ENCODE peak calls at places on chromosomes 1 and 21, in five cellular contexts. L is HCT116; Z is Peyer's patch; J is fibroblast of lung; W is CD8-positive, alpha-beta T cell. M is an unnamed sample. For H3K4me1 and H3K9me3, the result is how much of the 10 kb centered on the place peaks cover.

GRCh38 chr1:47211796-47212269 is 20.2 kb downstream of the TAL1 start:
- DNase-seq in L (no peak), Z (no peak), J (no peak), W (no peak), M (no peak)

GRCh38 chr1:32178380-32179192 is 889 bp upstream of the TXLNA start:
- DNase-seq in J (no peak), W (no peak), L (no peak), Z (no peak), M (no peak)

GRCh38 chr21:45570826-45571601 is 28.8 kb upstream of the SLC19A1 start:
- DNase-seq in L (no peak), W (no peak), Z (no peak), J (peak), M (no peak)

GRCh38 chr1:192709544-192709943 is 73.6 kb downstream of the RGS13 start:
- DNase-seq in J (peak), L (no peak), W (no peak), Z (no peak), M (no peak)

GRCh38 chr1:227892930-227893695 is 54.6 kb downstream of the WNT9A start:
- DNase-seq in J (no peak), W (no peak), Z (peak), L (no peak), M (no peak)

GRCh38 chr1:185401019-185401418 is 84.0 kb upstream of the IVNS1ABP start:
- DNase-seq in W (no peak), L (no peak), J (peak), Z (no peak), M (no peak)

GRCh38 chr1:211601159-211601558 is 22.2 kb upstream of the SLC30A1 start:
- DNase-seq in Z (no peak), W (no peak), J (no peak), L (no peak), M (no peak)

GRCh38 chr21:37868896-37869295 is 47.4 kb downstream of the KCNJ6 start:
- DNase-seq in L (no peak), W (no peak), J (peak), Z (no peak), M (no peak)

GRCh38 chr21:45818276-45818903 is 163.2 kb upstream of the COL6A1 start:
- DNase-seq in J (peak), W (no peak), Z (no peak), L (no peak), M (no peak)

GRCh38 chr1:61117283-61117682 is 34.9 kb downstream of the NFIA start:
- DNase-seq in J (no peak), L (no peak), Z (no peak), W (no peak), M (no peak)

GRCh38 chr21:39687069-39687468 is 57.9 kb upstream of the IGSF5 start:
- DNase-seq in Z (no peak), W (no peak), J (no peak), L (no peak), M (peak)

GRCh38 chr1:183757061-183757460 is 47.9 kb upstream of the RGL1 start:
- DNase-seq in Z (no peak), J (peak), L (no peak), W (no peak), M (no peak)

GRCh38 chr1:247332901-247333361 is 1.3 kb upstream of the ZNF496 start:
- DNase-seq in L (no peak), W (no peak), J (peak), Z (no peak), M (peak)

GRCh38 chr1:156766288-156767100 is 841 bp upstream of the PRCC start:
- DNase-seq in W (no peak), J (no peak), L (no peak), Z (peak), M (no peak)

GRCh38 chr1:30634507-30634906 is 88.9 kb downstream of the MATN1 start:
- DNase-seq in Z (no peak), L (no peak), W (no peak), J (no peak), M (no peak)

DNA sequence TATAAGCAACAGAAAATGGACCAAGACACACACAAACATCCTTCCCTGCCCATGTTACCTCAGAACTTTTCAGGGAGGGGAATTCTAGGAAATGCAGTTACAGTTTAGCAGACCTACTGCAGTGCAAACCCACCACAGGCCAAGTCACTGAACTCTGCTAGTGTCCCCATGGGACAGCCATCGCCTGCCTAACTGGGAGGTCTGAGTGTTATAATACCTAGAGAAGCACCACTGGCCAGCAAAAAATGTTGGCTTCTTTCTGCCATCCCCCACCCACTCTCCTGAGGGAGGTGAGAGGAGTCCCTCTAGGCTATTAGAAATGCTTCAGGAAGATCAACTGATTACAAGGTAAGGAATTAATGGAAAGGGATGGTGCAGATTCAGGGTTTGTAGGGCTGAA is 3.4 kb upstream of the IFNGR2 start:
- DNase-seq in J (no peak), L (no peak), W (no peak), Z (no peak), M (no peak)
- H3K4me1 ChIP-seq in J (under half), L (under half), W (under half), Z (under half), M (under half)

DNA sequence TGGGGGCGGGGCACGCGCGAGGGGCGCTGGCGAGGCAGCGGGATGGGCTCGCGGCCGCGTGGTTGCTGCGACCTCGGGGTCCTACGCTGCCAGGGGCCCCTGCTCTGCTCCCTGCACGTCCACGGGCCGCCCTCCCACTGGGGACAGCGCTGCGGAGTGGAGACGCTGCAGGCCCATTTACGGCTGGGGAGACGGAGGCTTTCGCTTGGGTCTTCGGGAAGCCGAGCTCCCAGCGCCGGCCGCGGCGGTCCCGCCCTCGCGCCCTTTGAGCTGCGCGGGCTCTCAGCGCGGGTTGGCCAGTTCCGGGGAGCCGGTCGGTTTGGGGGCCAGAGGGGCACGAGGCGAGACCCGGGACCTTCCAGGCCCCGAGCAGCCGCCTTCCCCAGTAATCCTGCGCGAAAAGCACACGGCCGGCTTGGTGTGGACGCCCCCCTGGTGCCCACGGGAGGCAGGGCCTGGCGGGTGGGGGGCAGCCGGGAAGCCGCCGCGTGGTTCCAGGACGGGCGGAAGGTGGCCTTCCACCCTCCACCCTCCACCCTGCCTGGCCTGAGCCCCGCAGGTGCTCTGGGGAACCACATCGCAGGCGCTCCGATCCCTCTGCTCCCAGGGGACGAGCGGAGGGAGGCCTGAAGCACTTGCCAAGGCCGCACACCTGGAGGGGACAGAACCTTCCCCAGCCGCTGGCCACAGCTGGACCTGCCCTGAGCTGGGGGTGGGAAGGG is 570 bp upstream of the PEX10 start:
- DNase-seq in Z (no peak), L (no peak), W (no peak), J (peak), M (peak)
- H3K9me3 ChIP-seq in Z (under half), L (under half), W (under half), J (under half), M (under half)

GRCh38 chr1:53110370-53111072 is 31.9 kb downstream of the SLC1A7 start:
- DNase-seq in L (no peak), J (peak), W (no peak), Z (no peak), M (no peak)
- H3K4me1 ChIP-seq in L (under half), J (under half), W (under half), Z (under half), M (under half)

DNA sequence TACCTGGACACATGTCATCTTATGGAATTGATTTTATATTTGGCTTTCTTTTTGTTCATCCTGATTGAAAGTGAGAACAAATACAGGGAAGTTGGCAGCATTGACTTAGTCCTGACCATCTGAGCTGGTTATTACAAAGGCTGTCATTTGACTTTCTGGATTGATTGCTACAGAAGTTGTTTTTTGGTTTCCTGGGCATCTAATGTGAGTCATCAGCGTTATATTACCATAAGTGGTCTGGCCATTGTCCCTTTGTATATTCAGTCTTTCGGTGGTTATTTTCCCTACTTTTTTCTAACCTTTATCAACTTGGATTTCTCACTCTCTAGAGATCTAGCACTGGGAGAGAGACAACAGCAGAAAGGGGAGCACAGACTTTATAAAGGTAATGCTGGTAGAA is 1646.5 kb downstream of the MRPL39 start:
- DNase-seq in Z (no peak), J (peak), W (no peak), L (no peak), M (no peak)
- H3K9me3 ChIP-seq in Z (under half), J (under half), W (under half), L (under half), M (under half)

M was measured in small intestine.